ENCODE peak calls at places on chromosomes 3 and 15, in seven cellular contexts. One of them, this sample, is unnamed.

GRCh38 chr3:99543796-99544195 is 94.6 kb upstream of the COL8A1 start:
- DNase-seq in HCT116: no peak
- DNase-seq in DND-41: no peak
- DNase-seq in WERI-Rb-1: no peak
- DNase-seq in GM23338: no peak
- DNase-seq in heart left ventricle: no peak
- DNase-seq in upper lobe of right lung: no peak
- DNase-seq in this sample: no peak

GRCh38 chr15:32974691-32975090 is 219.8 kb downstream of the FMN1 start:
- DNase-seq in HCT116: no peak
- DNase-seq in DND-41: no peak
- DNase-seq in WERI-Rb-1: no peak
- DNase-seq in GM23338: no peak
- DNase-seq in heart left ventricle: no peak
- DNase-seq in upper lobe of right lung: no peak
- DNase-seq in this sample: no peak

GRCh38 chr15:90478981-90479481 is 50.7 kb upstream of the CRTC3 start:
- DNase-seq in HCT116: peak
- DNase-seq in DND-41: no peak
- DNase-seq in WERI-Rb-1: no peak
- DNase-seq in GM23338: no peak
- DNase-seq in heart left ventricle: no peak
- DNase-seq in upper lobe of right lung: no peak
- DNase-seq in this sample: peak

GRCh38 chr15:23869391-23869790 is 182.3 kb upstream of the NDN start:
- DNase-seq in HCT116: no peak
- DNase-seq in DND-41: no peak
- DNase-seq in WERI-Rb-1: peak
- DNase-seq in GM23338: peak
- DNase-seq in heart left ventricle: peak
- DNase-seq in upper lobe of right lung: peak
- DNase-seq in this sample: no peak

GRCh38 chr3:177057768-177058167 is 139.5 kb downstream of the TBL1XR1 start:
- DNase-seq in HCT116: no peak
- DNase-seq in DND-41: no peak
- DNase-seq in WERI-Rb-1: no peak
- DNase-seq in GM23338: no peak
- DNase-seq in heart left ventricle: no peak
- DNase-seq in upper lobe of right lung: no peak
- DNase-seq in this sample: peak

GRCh38 chr3:42906085-42906904 is at the start of gene ZNF662:
- DNase-seq in HCT116: no peak
- DNase-seq in DND-41: no peak
- DNase-seq in WERI-Rb-1: no peak
- DNase-seq in GM23338: peak
- DNase-seq in heart left ventricle: peak
- DNase-seq in upper lobe of right lung: peak
- DNase-seq in this sample: no peak

GRCh38 chr3:144185291-144185690 is 213.7 kb downstream of the DIPK2A start:
- DNase-seq in HCT116: no peak
- DNase-seq in DND-41: no peak
- DNase-seq in WERI-Rb-1: no peak
- DNase-seq in GM23338: no peak
- DNase-seq in heart left ventricle: no peak
- DNase-seq in upper lobe of right lung: no peak
- DNase-seq in this sample: no peak

GRCh38 chr3:139308156-139309017 is 35.4 kb upstream of the MRPS22 start:
- DNase-seq in HCT116: no peak
- DNase-seq in DND-41: no peak
- DNase-seq in WERI-Rb-1: no peak
- DNase-seq in GM23338: no peak
- DNase-seq in heart left ventricle: no peak
- DNase-seq in upper lobe of right lung: no peak
- DNase-seq in this sample: no peak

GRCh38 chr3:111045564-111045963 is 26.1 kb upstream of the NECTIN3 start:
- DNase-seq in HCT116: no peak
- DNase-seq in DND-41: no peak
- DNase-seq in WERI-Rb-1: no peak
- DNase-seq in GM23338: no peak
- DNase-seq in heart left ventricle: no peak
- DNase-seq in upper lobe of right lung: no peak
- DNase-seq in this sample: no peak

GRCh38 chr3:112640333-112640863 is 545 bp downstream of the CCDC80 start:
- DNase-seq in HCT116: no peak
- DNase-seq in DND-41: no peak
- DNase-seq in WERI-Rb-1: no peak
- DNase-seq in GM23338: no peak
- DNase-seq in heart left ventricle: no peak
- DNase-seq in upper lobe of right lung: no peak
- DNase-seq in this sample: no peak

GRCh38 chr15:70505971-70506887 is 257.1 kb downstream of the UACA start:
- DNase-seq in HCT116: no peak
- DNase-seq in DND-41: no peak
- DNase-seq in WERI-Rb-1: no peak
- DNase-seq in GM23338: peak
- DNase-seq in heart left ventricle: no peak
- DNase-seq in upper lobe of right lung: peak
- DNase-seq in this sample: no peak

GRCh38 chr15:33031324-33031736 is 163.2 kb downstream of the FMN1 start:
- DNase-seq in HCT116: no peak
- DNase-seq in DND-41: no peak
- DNase-seq in WERI-Rb-1: no peak
- DNase-seq in GM23338: no peak
- DNase-seq in heart left ventricle: no peak
- DNase-seq in upper lobe of right lung: no peak
- DNase-seq in this sample: no peak

GRCh38 chr3:49647741-49648140 is 26.4 kb upstream of the APEH start:
- DNase-seq in HCT116: no peak
- DNase-seq in DND-41: no peak
- DNase-seq in WERI-Rb-1: no peak
- DNase-seq in GM23338: no peak
- DNase-seq in heart left ventricle: peak
- DNase-seq in upper lobe of right lung: no peak
- DNase-seq in this sample: no peak

GRCh38 chr3:38950585-38950984 is 101.2 kb downstream of the SCN11A start:
- DNase-seq in HCT116: no peak
- DNase-seq in DND-41: no peak
- DNase-seq in WERI-Rb-1: no peak
- DNase-seq in GM23338: no peak
- DNase-seq in heart left ventricle: no peak
- DNase-seq in upper lobe of right lung: no peak
- DNase-seq in this sample: no peak

GRCh38 chr3:82364827-82365226 is 603.4 kb upstream of the GBE1 start:
- DNase-seq in HCT116: no peak
- DNase-seq in DND-41: no peak
- DNase-seq in WERI-Rb-1: no peak
- DNase-seq in GM23338: no peak
- DNase-seq in heart left ventricle: no peak
- DNase-seq in upper lobe of right lung: no peak
- DNase-seq in this sample: no peak

GRCh38 chr3:189392969-189393368 is 221.2 kb downstream of the TPRG1 start:
- DNase-seq in HCT116: peak
- DNase-seq in DND-41: no peak
- DNase-seq in WERI-Rb-1: no peak
- DNase-seq in GM23338: no peak
- DNase-seq in heart left ventricle: no peak
- DNase-seq in upper lobe of right lung: no peak
- DNase-seq in this sample: no peak

GRCh38 chr15:30065025-30065801 is 17.5 kb upstream of the GOLGA8J start:
- DNase-seq in HCT116: no peak
- DNase-seq in DND-41: no peak
- DNase-seq in WERI-Rb-1: no peak
- DNase-seq in GM23338: no peak
- DNase-seq in heart left ventricle: no peak
- DNase-seq in upper lobe of right lung: no peak
- DNase-seq in this sample: no peak

GRCh38 chr3:157240413-157240812 is 80.5 kb upstream of the CCNL1 start:
- DNase-seq in HCT116: no peak
- DNase-seq in DND-41: no peak
- DNase-seq in WERI-Rb-1: no peak
- DNase-seq in GM23338: no peak
- DNase-seq in heart left ventricle: no peak
- DNase-seq in upper lobe of right lung: no peak
- DNase-seq in this sample: no peak

GRCh38 chr15:62306851-62307504 is 141.9 kb upstream of the C2CD4B start:
- DNase-seq in HCT116: peak
- DNase-seq in DND-41: peak
- DNase-seq in WERI-Rb-1: peak
- DNase-seq in GM23338: peak
- DNase-seq in heart left ventricle: peak
- DNase-seq in upper lobe of right lung: no peak
- DNase-seq in this sample: peak

GRCh38 chr3:161291191-161291901 is 70.2 kb downstream of the NMD3 start:
- DNase-seq in HCT116: no peak
- DNase-seq in DND-41: no peak
- DNase-seq in WERI-Rb-1: no peak
- DNase-seq in GM23338: no peak
- DNase-seq in heart left ventricle: no peak
- DNase-seq in upper lobe of right lung: no peak
- DNase-seq in this sample: no peak

GRCh38 chr15:57680021-57680420 is 26.5 kb upstream of the POLR2M start:
- DNase-seq in HCT116: no peak
- DNase-seq in DND-41: no peak
- DNase-seq in WERI-Rb-1: no peak
- DNase-seq in GM23338: no peak
- DNase-seq in heart left ventricle: no peak
- DNase-seq in upper lobe of right lung: no peak
- DNase-seq in this sample: no peak

GRCh38 chr15:57684491-57685184 is 21.9 kb upstream of the POLR2M start:
- DNase-seq in HCT116: no peak
- DNase-seq in DND-41: no peak
- DNase-seq in WERI-Rb-1: no peak
- DNase-seq in GM23338: no peak
- DNase-seq in heart left ventricle: no peak
- DNase-seq in upper lobe of right lung: no peak
- DNase-seq in this sample: no peak

GRCh38 chr15:57677206-57677605 is 29.3 kb upstream of the POLR2M start:
- DNase-seq in HCT116: no peak
- DNase-seq in DND-41: no peak
- DNase-seq in WERI-Rb-1: no peak
- DNase-seq in GM23338: no peak
- DNase-seq in heart left ventricle: no peak
- DNase-seq in upper lobe of right lung: no peak
- DNase-seq in this sample: no peak

GRCh38 chr15:57683481-57683880 is 23.0 kb upstream of the POLR2M start:
- DNase-seq in HCT116: no peak
- DNase-seq in DND-41: no peak
- DNase-seq in WERI-Rb-1: no peak
- DNase-seq in GM23338: no peak
- DNase-seq in heart left ventricle: no peak
- DNase-seq in upper lobe of right lung: no peak
- DNase-seq in this sample: no peak

DNA sequence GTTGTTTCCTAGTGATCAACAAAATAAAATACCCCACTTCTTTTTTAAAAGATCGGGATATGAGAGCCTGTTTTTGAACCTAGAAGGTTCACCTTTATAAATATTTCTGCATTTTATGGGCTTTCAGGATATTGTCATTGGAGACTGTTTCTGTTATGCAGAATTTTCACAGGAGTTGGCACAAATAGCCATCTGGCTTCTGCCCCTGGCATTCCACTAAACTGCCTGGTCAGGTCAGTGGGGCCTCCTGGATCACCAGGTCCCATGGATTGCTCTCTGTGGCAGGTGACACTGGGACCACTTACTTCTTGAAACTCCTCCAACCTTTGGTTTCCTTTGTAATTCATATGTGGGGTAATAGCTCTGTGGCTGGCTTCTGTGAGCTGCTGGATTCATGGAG is 25.5 kb upstream of the POLR2M start:
- DNase-seq in HCT116: no peak
- DNase-seq in DND-41: no peak
- DNase-seq in WERI-Rb-1: no peak
- DNase-seq in GM23338: no peak
- DNase-seq in heart left ventricle: no peak
- DNase-seq in upper lobe of right lung: no peak
- DNase-seq in this sample: no peak
- H3K27ac ChIP-seq in HCT116: no peak
- H3K27ac ChIP-seq in DND-41: no peak
- H3K27ac ChIP-seq in WERI-Rb-1: no peak
- H3K27ac ChIP-seq in GM23338: no peak
- H3K27ac ChIP-seq in heart left ventricle: no peak
- H3K27ac ChIP-seq in upper lobe of right lung: no peak
- H3K27ac ChIP-seq in this sample: no peak

DNA sequence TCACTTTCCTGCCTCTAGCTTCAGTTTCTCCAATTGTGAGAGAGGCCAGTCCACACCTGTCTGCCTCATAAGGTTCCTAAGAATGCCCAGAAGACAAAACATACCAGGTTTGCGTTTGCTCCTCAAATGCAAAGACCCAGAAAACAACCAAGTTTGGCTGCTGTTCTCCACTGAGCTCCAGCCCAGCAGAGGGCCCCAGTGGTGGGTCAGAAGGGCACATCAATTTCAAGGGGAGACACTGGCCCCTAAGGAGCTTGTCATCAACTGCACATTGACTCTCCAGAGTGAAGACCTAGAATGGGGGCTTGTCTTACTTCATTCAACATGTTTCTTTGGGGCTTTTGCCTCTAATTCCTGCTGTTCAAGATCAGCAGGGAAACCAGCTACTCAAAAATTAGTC is 127.9 kb upstream of the SLC6A11 start:
- DNase-seq in HCT116: no peak
- DNase-seq in DND-41: no peak
- DNase-seq in WERI-Rb-1: no peak
- DNase-seq in GM23338: peak
- DNase-seq in heart left ventricle: no peak
- DNase-seq in upper lobe of right lung: no peak
- DNase-seq in this sample: peak
- TF ChIP-seq CTCF in HCT116: peak
- TF ChIP-seq CTCF in DND-41: no peak
- TF ChIP-seq CTCF in WERI-Rb-1: no peak
- TF ChIP-seq CTCF in GM23338: peak
- TF ChIP-seq CTCF in heart left ventricle: no peak
- TF ChIP-seq CTCF in upper lobe of right lung: no peak
- TF ChIP-seq CTCF in this sample: peak

GRCh38 chr3:71797455-71797854 is 12.5 kb upstream of the PROK2 start:
- DNase-seq in HCT116: no peak
- DNase-seq in DND-41: no peak
- DNase-seq in WERI-Rb-1: no peak
- DNase-seq in GM23338: no peak
- DNase-seq in heart left ventricle: no peak
- DNase-seq in upper lobe of right lung: no peak
- DNase-seq in this sample: no peak
- H3K27ac ChIP-seq in HCT116: no peak
- H3K27ac ChIP-seq in DND-41: no peak
- H3K27ac ChIP-seq in WERI-Rb-1: no peak
- H3K27ac ChIP-seq in GM23338: no peak
- H3K27ac ChIP-seq in heart left ventricle: no peak
- H3K27ac ChIP-seq in upper lobe of right lung: no peak
- H3K27ac ChIP-seq in this sample: no peak

DNA sequence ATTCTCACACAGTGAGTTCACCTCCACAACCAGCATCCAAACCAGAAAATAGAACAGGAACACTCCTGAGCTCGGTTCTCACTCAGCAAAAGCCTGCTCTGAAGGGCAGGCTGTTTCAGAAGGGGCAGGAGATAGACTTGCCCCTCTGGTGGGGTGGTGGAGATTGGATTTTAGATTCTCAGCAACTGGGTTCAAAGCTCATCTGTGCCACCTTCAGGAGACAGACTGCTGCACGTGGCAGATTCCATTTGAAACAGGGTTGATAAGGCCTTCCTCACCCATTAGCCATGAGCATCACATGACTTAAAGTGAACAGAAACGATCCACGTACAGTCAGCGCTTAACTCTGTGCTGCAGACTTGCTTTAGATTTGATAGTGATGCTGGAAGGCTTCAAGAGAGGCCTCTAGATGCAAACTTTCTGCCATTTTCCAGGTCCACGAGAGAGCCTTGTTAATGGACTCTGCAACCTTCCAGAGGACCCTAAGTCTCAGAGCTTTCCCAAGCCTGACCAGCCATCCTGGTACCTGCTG is 35.0 kb upstream of the MGLL start:
- DNase-seq in HCT116: no peak
- DNase-seq in DND-41: no peak
- DNase-seq in WERI-Rb-1: no peak
- DNase-seq in GM23338: no peak
- DNase-seq in heart left ventricle: no peak
- DNase-seq in upper lobe of right lung: no peak
- DNase-seq in this sample: peak
- TF ChIP-seq CTCF in HCT116: no peak
- TF ChIP-seq CTCF in DND-41: peak
- TF ChIP-seq CTCF in WERI-Rb-1: peak
- TF ChIP-seq CTCF in GM23338: no peak
- TF ChIP-seq CTCF in heart left ventricle: no peak
- TF ChIP-seq CTCF in upper lobe of right lung: no peak
- TF ChIP-seq CTCF in this sample: peak

This sample was measured in OCI-LY7.